ENCODE peak calls at places on chromosomes 12 and 14, in eight cellular contexts. Z is choroid plexus epithelial cell; Q is prostate gland; R is A673; G is CD8-positive, alpha-beta T cell; A is epithelial cell of proximal tubule; F is breast epithelium; S is cardiac muscle cell. Y is an unnamed sample.
A peak's percentile ranks its signal among the peaks of the same experiment; 100 is the strongest.

GRCh38 chr12:57808351-57808750 is 10.2 kb downstream of the AVIL start:
- DNase-seq in R (no peak), G (no peak), Z (no peak), S (no peak), Q (no peak), A (no peak), F (no peak), Y (no peak)

GRCh38 chr14:89681086-89682018 is 264.3 kb upstream of the FOXN3 start:
- DNase-seq in R (no peak), G (no peak), Q (no peak), Z (no peak), F (no peak), A (no peak), S (no peak), Y (no peak)

GRCh38 chr14:94850332-94851211 is 80.7 kb upstream of the GSC start:
- DNase-seq in Z (no peak), Q (peak; percentile 80), S (no peak), F (no peak), R (no peak), A (no peak), G (no peak), Y (no peak)

GRCh38 chr14:99327050-99327449 is 55.1 kb upstream of the BCL11B start:
- DNase-seq in Z (no peak), A (no peak), G (no peak), S (no peak), Q (no peak), F (no peak), R (no peak), Y (no peak)

GRCh38 chr14:61462566-61463195 is 141.3 kb downstream of the PRKCH start:
- DNase-seq in A (no peak), F (no peak), R (peak; percentile 50), G (no peak), Z (peak; percentile 88), Q (no peak), S (peak; percentile 95), Y (no peak)

GRCh38 chr14:44204061-44204815 is 302.8 kb downstream of the FSCB start:
- DNase-seq in G (no peak), R (peak; percentile 53), S (peak; percentile 68), Z (peak; percentile 2), A (no peak), Q (no peak), F (no peak), Y (no peak)

GRCh38 chr12:132544173-132544468 is 54.2 kb downstream of the FBRSL1 start:
- DNase-seq in F (no peak), Q (no peak), A (no peak), Z (no peak), G (no peak), R (no peak), S (no peak), Y (no peak)

GRCh38 chr12:34295366-34296142 is 273.3 kb downstream of the ALG10 start:
- DNase-seq in S (no peak), R (no peak), Z (no peak), A (no peak), F (peak; percentile 36), Q (no peak), G (no peak), Y (no peak)

GRCh38 chr14:99628832-99629618 is 15.9 kb upstream of the HHIPL1 start:
- DNase-seq in Q (peak; percentile 74), R (peak; percentile 75), F (peak; percentile 86), G (peak; percentile 41), A (no peak), Z (peak; percentile 74), S (peak; percentile 72), Y (peak; percentile 78)

GRCh38 chr12:132286912-132287311 is 42.5 kb downstream of the GALNT9 start:
- DNase-seq in S (peak; percentile 15), A (no peak), R (no peak), Z (peak; percentile 34), Q (no peak), G (no peak), F (no peak), Y (no peak)

GRCh38 chr12:132285991-132286681 is 43.3 kb downstream of the GALNT9 start:
- DNase-seq in R (peak; percentile 65), Z (peak; percentile 84), F (peak; percentile 67), A (no peak), S (peak; percentile 93), Q (peak; percentile 53), G (no peak), Y (no peak)

GRCh38 chr12:91991397-91992187 is 154.1 kb downstream of the BTG1 start:
- DNase-seq in Z (peak; percentile 35), A (no peak), S (no peak), G (no peak), F (no peak), Q (no peak), R (peak; percentile 6), Y (no peak)

GRCh38 chr12:55925870-55926737 is 1.6 kb downstream of the PYM1 start:
- DNase-seq in Q (no peak), A (no peak), G (no peak), R (no peak), Z (peak; percentile 11), F (no peak), S (no peak), Y (no peak)

GRCh38 chr12:128983371-128983770 is 130.1 kb downstream of the GLT1D1 start:
- DNase-seq in Q (no peak), S (no peak), F (no peak), A (no peak), Z (no peak), G (no peak), R (no peak), Y (no peak)

GRCh38 chr12:47590771-47591368 is 115.0 kb downstream of the RPAP3 start:
- DNase-seq in Q (no peak), Z (peak; percentile 3), S (peak; percentile 18), R (peak; percentile 36), G (no peak), A (no peak), F (no peak), Y (no peak)

GRCh38 chr12:118373628-118374027 is 921 bp upstream of the TAOK3 start:
- DNase-seq in Z (no peak), S (no peak), Q (no peak), F (no peak), A (no peak), G (no peak), R (no peak), Y (no peak)

GRCh38 chr14:22478247-22478646 is 110.8 kb downstream of the DAD1 start:
- DNase-seq in Z (no peak), G (no peak), S (no peak), F (no peak), A (no peak), Q (no peak), R (peak; percentile 40), Y (no peak)

DNA sequence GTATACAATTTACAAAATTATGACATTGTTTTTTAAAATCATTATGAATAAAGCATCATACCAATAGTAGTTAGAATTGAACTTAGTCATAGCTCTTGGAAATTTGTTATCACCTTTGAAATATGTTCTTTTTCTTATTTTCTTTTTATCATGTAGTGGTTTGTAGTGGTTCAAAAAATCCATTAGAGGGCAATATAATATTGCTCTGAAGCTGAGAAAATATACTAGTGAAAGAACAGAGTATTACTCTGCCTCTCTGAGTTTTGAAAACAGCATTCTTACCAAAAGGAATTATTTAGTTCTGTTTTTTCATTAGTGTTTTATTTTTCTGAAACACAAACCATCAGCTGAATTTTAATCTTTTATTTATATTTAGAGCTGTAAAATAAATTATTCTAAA is 76.2 kb downstream of the PDZRN4 start:
- DNase-seq in A (no peak), Z (peak; percentile 25), S (peak; percentile 8), Q (no peak), R (no peak), G (no peak), F (no peak), Y (no peak)
- TF ChIP-seq CTCF in A (peak; percentile 49), Z (peak; percentile 51), S (peak; percentile 38), Q (no peak), R (peak; percentile 57), G (peak; percentile 19), F (no peak), Y (peak; percentile 56)

GRCh38 chr14:103084021-103084919 is at the start of gene LBHD2:
- DNase-seq in F (no peak), Z (no peak), Q (no peak), R (peak; percentile 46), A (no peak), G (no peak), S (peak; percentile 37), Y (no peak)

GRCh38 chr14:103081951-103082350 is 2.1 kb upstream of the LBHD2 start:
- DNase-seq in Z (no peak), S (no peak), F (no peak), Q (no peak), G (no peak), R (no peak), A (no peak), Y (no peak)

GRCh38 chr14:103086771-103087342 is 2.8 kb downstream of the LBHD2 start:
- DNase-seq in R (no peak), Q (no peak), A (no peak), S (no peak), Z (no peak), G (no peak), F (no peak), Y (no peak)

GRCh38 chr14:103087343-103087835 is 3.4 kb downstream of the LBHD2 start:
- DNase-seq in G (no peak), S (no peak), A (no peak), F (no peak), Q (no peak), R (no peak), Z (no peak), Y (no peak)

DNA sequence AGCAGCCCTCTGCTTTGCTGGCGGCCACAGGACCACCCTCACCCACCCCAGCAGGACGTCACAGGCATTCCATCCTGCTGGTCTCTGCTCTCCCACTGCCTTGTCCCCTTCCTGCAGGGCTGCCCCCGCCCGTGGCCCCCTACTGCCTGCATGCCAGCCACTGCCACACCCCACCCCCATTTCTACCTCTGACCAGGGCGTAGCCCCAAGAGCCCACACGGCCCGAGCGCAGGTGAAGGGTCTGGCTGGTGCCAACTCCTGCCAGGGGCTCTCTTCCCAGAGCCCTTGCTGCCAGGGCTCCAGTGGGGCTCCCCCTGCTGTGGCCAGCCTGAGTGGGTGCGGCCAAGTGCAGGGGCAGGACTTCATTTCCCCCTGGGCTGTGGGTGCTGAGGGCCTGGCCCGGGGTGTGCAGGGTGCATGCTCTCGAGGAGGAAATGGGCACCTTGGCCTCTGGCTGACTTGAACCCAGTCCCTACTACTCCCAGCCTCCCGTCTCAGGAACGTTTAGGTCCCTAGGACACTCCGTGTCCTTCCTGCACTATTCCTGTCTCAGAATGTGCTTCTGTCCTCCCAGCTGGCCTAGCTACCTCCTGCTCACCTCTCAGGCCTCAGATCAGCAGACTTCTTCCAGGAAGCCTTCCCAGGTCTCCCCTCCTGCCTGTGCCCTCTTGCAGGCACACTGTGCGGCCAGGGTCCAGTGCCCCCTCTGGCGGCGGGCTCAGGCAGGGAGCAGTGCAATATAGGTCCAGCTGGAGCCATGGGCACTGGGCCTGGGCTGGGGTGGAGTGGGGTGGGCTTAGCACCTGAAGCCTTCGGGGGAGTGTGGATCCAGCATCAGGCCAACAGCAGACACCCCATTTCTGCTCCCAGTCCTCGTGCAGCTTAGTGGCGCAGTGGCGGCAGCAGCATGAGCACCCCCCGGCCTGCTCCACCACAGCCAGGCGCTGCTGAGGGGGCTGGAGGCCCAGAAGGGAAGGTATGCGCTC is 1.4 kb downstream of the LBHD2 start:
- DNase-seq in R (no peak), Z (no peak), S (no peak), G (no peak), Q (no peak), A (no peak), F (no peak), Y (no peak)
- TF ChIP-seq CTCF in R (no peak), Z (peak; percentile 40), S (peak; percentile 36), G (no peak), Q (no peak), A (peak; percentile 39), F (no peak), Y (peak; percentile 30)

GRCh38 chr14:91354979-91355685 is 62.5 kb downstream of the CCDC88C start:
- DNase-seq in F (no peak), R (no peak), S (no peak), Q (no peak), A (no peak), Z (no peak), G (no peak), Y (peak; percentile 33)
- TF ChIP-seq CTCF in F (no peak), R (peak; percentile 53), S (peak; percentile 26), Q (no peak), A (peak; percentile 41), Z (peak; percentile 30), G (peak; percentile 59), Y (peak; percentile 63)

GRCh38 chr12:65313704-65314317 is 35.3 kb downstream of the MSRB3 start:
- DNase-seq in Q (no peak), S (peak; percentile 53), A (no peak), F (no peak), Z (peak; percentile 61), G (no peak), R (peak; percentile 58), Y (no peak)
- TF ChIP-seq CTCF in Q (peak; percentile 23), S (peak; percentile 49), A (peak; percentile 54), F (peak; percentile 21), Z (peak; percentile 58), G (no peak), R (peak; percentile 76), Y (peak; percentile 58)

Y was measured in progenitor cell of endocrine pancreas.